ENCODE peak calls at places on chromosomes 13 and 19, in nine cellular contexts. X is A172; W is smooth muscle cell of the brain vasculature; E is skeletal muscle cell; T is neural crest cell; M is mesothelial cell of epicardium; D is HEK293T; R is stimulated activated CD8-positive, alpha-beta memory T cell treated with anti-CD3 and anti-CD28 coated beads, Interleukin-15, amount 100 ng/mL, for 1 hour; Q is heart right ventricle. J is an unnamed sample.

GRCh38 chr19:35206855-35207254 is 21.7 kb downstream of the FAM187B start:
- DNase-seq in X (no peak), W (no peak), E (no peak), T (no peak), M (no peak), D (no peak), R (no peak), Q (no peak), J (no peak)

GRCh38 chr19:40630571-40631160 is 29.5 kb downstream of the LTBP4 start:
- DNase-seq in X (no peak), W (no peak), E (no peak), T (no peak), M (no peak), D (no peak), R (no peak), Q (no peak), J (no peak)

GRCh38 chr19:14107581-14108461 is 9.7 kb downstream of the PRKACA start:
- DNase-seq in X (peak; percentile 38), W (no peak), E (no peak), T (no peak), M (no peak), D (no peak), R (no peak), Q (peak; percentile 75), J (no peak)

GRCh38 chr19:827710-828321 is at the start of gene AZU1:
- DNase-seq in X (peak; percentile 32), W (no peak), E (no peak), T (no peak), M (no peak), D (no peak), R (no peak), Q (no peak), J (no peak)

GRCh38 chr19:45809643-45810159 is 5.4 kb downstream of the RSPH6A start:
- DNase-seq in X (peak; percentile 72), W (peak; percentile 40), E (peak; percentile 45), T (no peak), M (no peak), D (no peak), R (no peak), Q (no peak), J (no peak)

GRCh38 chr19:48551437-48552302 is at the start of gene SULT2B1:
- DNase-seq in X (no peak), W (no peak), E (no peak), T (no peak), M (no peak), D (no peak), R (no peak), Q (no peak), J (no peak)

GRCh38 chr19:6413291-6413690 is 11.3 kb downstream of the KHSRP start:
- DNase-seq in X (no peak), W (no peak), E (no peak), T (no peak), M (no peak), D (no peak), R (no peak), Q (no peak), J (no peak)

GRCh38 chr13:24187185-24187584 is 26.7 kb downstream of the SPATA13 start:
- DNase-seq in X (no peak), W (no peak), E (no peak), T (no peak), M (no peak), D (no peak), R (no peak), Q (no peak), J (no peak)

GRCh38 chr13:84360843-84361242 is 478.6 kb upstream of the SLITRK1 start:
- DNase-seq in X (no peak), W (no peak), E (no peak), T (no peak), M (no peak), D (no peak), R (no peak), Q (no peak), J (no peak)

GRCh38 chr13:111906816-111907215 is 160.1 kb upstream of the SOX1 start:
- DNase-seq in X (no peak), W (no peak), E (no peak), T (no peak), M (no peak), D (no peak), R (no peak), Q (no peak), J (no peak)

GRCh38 chr13:32887617-32888016 is 128.6 kb upstream of the KL start:
- DNase-seq in X (no peak), W (no peak), E (no peak), T (no peak), M (no peak), D (no peak), R (no peak), Q (no peak), J (no peak)

GRCh38 chr19:2482354-2483038 is 6.6 kb downstream of the GADD45B start:
- DNase-seq in X (no peak), W (no peak), E (no peak), T (no peak), M (no peak), D (no peak), R (no peak), Q (no peak), J (no peak)

GRCh38 chr19:54429176-54429495 is 13.9 kb downstream of the TTYH1 start:
- DNase-seq in X (no peak), W (no peak), E (no peak), T (no peak), M (no peak), D (no peak), R (no peak), Q (no peak), J (no peak)

GRCh38 chr13:109204657-109205056 is 575.2 kb downstream of the MYO16 start:
- DNase-seq in X (no peak), W (no peak), E (no peak), T (no peak), M (no peak), D (no peak), R (no peak), Q (no peak), J (no peak)

GRCh38 chr19:31278555-31279435 is 70.4 kb downstream of the TSHZ3 start:
- DNase-seq in X (no peak), W (no peak), E (no peak), T (no peak), M (no peak), D (no peak), R (no peak), Q (no peak), J (no peak)

GRCh38 chr13:27962128-27962841 is 6.8 kb downstream of the CDX2 start:
- DNase-seq in X (no peak), W (no peak), E (no peak), T (no peak), M (no peak), D (no peak), R (no peak), Q (no peak), J (no peak)

GRCh38 chr19:30328096-30328495 is 44.1 kb upstream of the ZNF536 start:
- DNase-seq in X (no peak), W (no peak), E (no peak), T (no peak), M (no peak), D (no peak), R (no peak), Q (no peak), J (no peak)

GRCh38 chr13:29752175-29752574 is 98.2 kb downstream of the UBL3 start:
- DNase-seq in X (no peak), W (no peak), E (no peak), T (no peak), M (no peak), D (no peak), R (no peak), Q (no peak), J (no peak)

GRCh38 chr19:28037186-28037585 is 1175.8 kb downstream of the UQCRFS1 start:
- DNase-seq in X (no peak), W (no peak), E (no peak), T (no peak), M (no peak), D (no peak), R (no peak), Q (no peak), J (no peak)

GRCh38 chr19:46297700-46298476 is 1.0 kb downstream of the HIF3A start:
- DNase-seq in X (no peak), W (no peak), E (peak; percentile 77), T (no peak), M (no peak), D (no peak), R (no peak), Q (peak; percentile 85), J (no peak)

GRCh38 chr19:44737238-44738160 is 11.0 kb upstream of the BCL3 start:
- DNase-seq in X (no peak), W (no peak), E (peak; percentile 56), T (no peak), M (no peak), D (no peak), R (no peak), Q (no peak), J (no peak)

GRCh38 chr19:8457802-8458201 is 13.0 kb downstream of the HNRNPM start:
- DNase-seq in X (no peak), W (no peak), E (no peak), T (no peak), M (no peak), D (no peak), R (no peak), Q (no peak), J (no peak)

GRCh38 chr13:113464476-113464875 is 11.2 kb upstream of the ADPRHL1 start:
- DNase-seq in X (no peak), W (no peak), E (no peak), T (no peak), M (no peak), D (no peak), R (no peak), Q (no peak), J (no peak)

GRCh38 chr19:2837430-2837829 is 3.8 kb upstream of the ZNF555 start:
- DNase-seq in X (no peak), W (no peak), E (no peak), T (no peak), M (no peak), D (no peak), R (no peak), Q (no peak), J (no peak)

GRCh38 chr13:72839831-72840426 is 58.0 kb downstream of the PIBF1 start:
- DNase-seq in X (peak; percentile 44), W (peak; percentile 9), E (no peak), T (peak; percentile 8), M (no peak), D (peak; percentile 86), R (no peak), Q (no peak), J (peak; percentile 16)

GRCh38 chr19:15218501-15218900 is 13.7 kb downstream of the EPHX3 start:
- DNase-seq in X (no peak), W (no peak), E (no peak), T (no peak), M (no peak), D (no peak), R (no peak), Q (no peak), J (no peak)

GRCh38 chr13:68185767-68186166 is 955.6 kb upstream of the PCDH9 start:
- DNase-seq in X (no peak), W (no peak), E (no peak), T (no peak), M (no peak), D (no peak), R (no peak), Q (no peak), J (no peak)